ENCODE peak calls at places on chromosomes 13 and 19, in six cellular contexts. U is BE2C; X is stimulated activated CD8-positive, alpha-beta memory T cell treated with anti-CD3 and anti-CD28 coated beads, Interleukin-4, amount 100 ng/mL, for 48 hours; E is posterior cingulate gyrus; O is hippocampal formation; I is nucleus accumbens. F is an unnamed sample.

GRCh38 chr19:8075158-8076086 is 22.9 kb downstream of the CCL25 start:
- DNase-seq in U (no peak), X (no peak), E (no peak), O (no peak), I (no peak), F (no peak)

GRCh38 chr13:113179374-113180230 is 21.2 kb downstream of the PROZ start:
- DNase-seq in U (no peak), X (no peak), E (no peak), O (no peak), I (no peak), F (no peak)

GRCh38 chr13:80755925-80756324 is 415.0 kb upstream of the SPRY2 start:
- DNase-seq in U (no peak), X (no peak), E (peak; percentile 15), O (peak; percentile 59), I (no peak), F (peak; percentile 26)

GRCh38 chr19:48608798-48609263 is 2.3 kb downstream of the SPACA4 start:
- DNase-seq in U (peak; percentile 66), X (peak; percentile 57), E (no peak), O (no peak), I (no peak), F (peak; percentile 58)

GRCh38 chr19:52170863-52171320 is 529 bp downstream of the ZNF836 start:
- DNase-seq in U (peak; percentile 23), X (peak; percentile 40), E (no peak), O (no peak), I (peak; percentile 16), F (no peak)

GRCh38 chr19:39401549-39402416 is 4.9 kb upstream of the ZFP36 start:
- DNase-seq in U (peak; percentile 38), X (peak; percentile 88), E (no peak), O (no peak), I (peak; percentile 69), F (peak; percentile 50)

GRCh38 chr13:71880753-71881541 is 13.9 kb upstream of the DACH1 start:
- DNase-seq in U (no peak), X (no peak), E (no peak), O (no peak), I (no peak), F (no peak)

GRCh38 chr13:33868343-33868994 is 50.5 kb downstream of the RFC3 start:
- DNase-seq in U (no peak), X (no peak), E (no peak), O (no peak), I (no peak), F (no peak)

GRCh38 chr19:32598022-32598421 is 17.0 kb downstream of the PDCD5 start:
- DNase-seq in U (no peak), X (no peak), E (no peak), O (no peak), I (no peak), F (no peak)

GRCh38 chr19:2695288-2695866 is 7.1 kb downstream of the GNG7 start:
- DNase-seq in U (no peak), X (no peak), E (peak; percentile 84), O (peak; percentile 93), I (peak; percentile 84), F (peak; percentile 99)

GRCh38 chr19:37999309-38000213 is 92.6 kb downstream of the SIPA1L3 start:
- DNase-seq in U (no peak), X (no peak), E (no peak), O (no peak), I (no peak), F (no peak)

GRCh38 chr13:111506131-111506530 is 185.7 kb downstream of the TEX29 start:
- DNase-seq in U (no peak), X (no peak), E (no peak), O (no peak), I (no peak), F (no peak)